ENCODE peak calls at places on chromosomes 13 and 19, in nine cellular contexts. Y is brain microvascular endothelial cell, W is upper lobe of right lung, O is lower lobe of right lung, T is GM06990, B is kidney epithelial cell, J is endodermal cell, S is tibial artery, H is cardiac fibroblast. F is an unnamed sample.

GRCh38 chr19:12867120-12868099 is 13.8 kb downstream of the DNASE2 start:
- DNase-seq in S (no peak), J (peak), W (peak), Y (peak), O (peak), T (peak), B (no peak), H (peak), F (peak)

GRCh38 chr19:46271488-46272197 is 25.2 kb upstream of the HIF3A start:
- DNase-seq in S (no peak), W (no peak), T (no peak), B (peak), Y (peak), H (peak), J (no peak), O (no peak), F (no peak)

GRCh38 chr19:20482721-20483120 is 82.9 kb downstream of the ZNF737 start:
- DNase-seq in S (no peak), J (peak), Y (no peak), B (no peak), H (no peak), T (no peak), W (no peak), O (peak), F (no peak)

GRCh38 chr19:7516281-7516862 is 469 bp downstream of the ZNF358 start:
- DNase-seq in T (no peak), O (no peak), S (peak), W (no peak), H (no peak), Y (no peak), B (no peak), J (no peak), F (no peak)

GRCh38 chr13:111202149-111202548 is 87.0 kb downstream of the ARHGEF7 start:
- DNase-seq in T (no peak), W (no peak), O (no peak), S (no peak), B (no peak), J (peak), H (no peak), Y (no peak), F (no peak)

GRCh38 chr19:42421101-42421500 is 6.1 kb downstream of the LIPE start:
- DNase-seq in Y (no peak), H (no peak), B (no peak), J (no peak), S (no peak), T (no peak), O (no peak), W (no peak), F (no peak)

GRCh38 chr13:84607614-84608013 is 725.3 kb upstream of the SLITRK1 start:
- DNase-seq in W (no peak), T (no peak), S (no peak), Y (peak), B (peak), H (peak), J (no peak), O (no peak), F (no peak)

GRCh38 chr13:23986619-23987018 is 89.3 kb upstream of the C1QTNF9B start:
- DNase-seq in T (no peak), H (peak), S (no peak), W (no peak), Y (peak), O (no peak), J (no peak), B (no peak), F (no peak)

GRCh38 chr19:55157064-55157908 is at the start of gene TNNI3:
- DNase-seq in T (no peak), O (no peak), W (no peak), H (no peak), B (no peak), S (no peak), J (no peak), Y (no peak), F (no peak)

GRCh38 chr19:45456500-45456815 is 11.3 kb upstream of the FOSB start:
- DNase-seq in Y (no peak), H (no peak), B (no peak), T (no peak), O (no peak), W (no peak), J (no peak), S (no peak), F (no peak)

GRCh38 chr13:81987159-81987558 is 1646.2 kb upstream of the SPRY2 start:
- DNase-seq in B (no peak), J (no peak), T (no peak), S (no peak), Y (no peak), H (no peak), W (no peak), O (no peak), F (no peak)

GRCh38 chr13:48066310-48066989 is 28.5 kb downstream of the MED4 start:
- DNase-seq in S (no peak), H (peak), Y (no peak), W (no peak), B (no peak), T (peak), J (no peak), O (no peak), F (no peak)

DNA sequence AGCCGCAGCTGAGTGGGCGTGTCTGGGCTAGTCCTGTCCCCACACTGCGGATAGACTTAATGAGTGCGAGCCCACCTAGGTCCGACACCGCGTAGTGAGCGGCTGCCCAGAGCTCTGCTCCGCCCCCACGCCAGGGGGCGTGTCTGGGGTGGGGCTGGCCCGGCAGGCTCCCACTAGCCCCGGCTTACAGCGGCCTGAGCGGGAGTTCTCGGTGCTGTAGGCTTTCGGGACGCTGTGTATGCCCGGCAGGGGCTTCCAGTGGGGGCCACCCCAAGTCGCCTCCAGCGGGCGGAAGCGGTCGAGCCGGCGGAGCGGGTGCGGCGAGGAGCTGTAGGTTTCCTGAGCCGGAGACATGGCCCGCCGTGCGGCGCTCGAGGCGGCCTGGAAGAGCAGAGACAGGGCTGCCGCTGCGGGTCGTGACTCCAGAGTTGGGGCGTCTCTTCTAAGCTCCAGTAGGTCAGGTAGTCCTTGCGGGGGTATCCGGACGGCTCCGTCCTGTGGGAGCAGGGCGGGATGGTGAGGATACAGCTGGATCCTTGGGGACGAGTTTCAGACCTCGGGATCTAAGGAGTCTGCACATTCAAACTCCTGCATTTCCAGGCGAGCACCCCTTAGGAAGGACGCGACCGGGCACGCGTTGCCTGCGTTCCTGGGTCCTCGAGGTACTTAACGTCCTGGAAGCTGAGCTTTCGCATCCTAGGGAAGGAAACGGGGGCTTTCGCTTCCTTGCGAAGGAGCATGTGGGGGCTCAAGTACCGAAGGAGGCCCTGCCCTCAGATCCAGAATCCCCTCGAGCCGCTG is 1.2 kb downstream of the CGB7 start:
- DNase-seq in Y (peak), W (peak), O (peak), B (peak), H (peak), S (peak), T (peak), J (peak), F (peak)
- TF ChIP-seq CTCF in Y (peak), W (peak), O (peak), B (peak), H (peak), S (peak), T (peak), J (peak), F (no peak)

GRCh38 chr13:98837896-98838295 is 85.4 kb upstream of the SLC15A1 start:
- DNase-seq in S (no peak), T (no peak), O (no peak), H (no peak), W (no peak), J (no peak), B (no peak), Y (no peak), F (no peak)

GRCh38 chr13:98842858-98843481 is 90.5 kb upstream of the SLC15A1 start:
- DNase-seq in T (peak), J (peak), W (peak), H (peak), O (peak), S (peak), B (peak), Y (peak), F (peak)

GRCh38 chr13:98838776-98839175 is 86.3 kb upstream of the SLC15A1 start:
- DNase-seq in Y (no peak), O (no peak), H (no peak), J (no peak), T (no peak), W (no peak), S (no peak), B (no peak), F (no peak)

GRCh38 chr13:98842074-98842473 is 89.6 kb upstream of the SLC15A1 start:
- DNase-seq in H (no peak), J (no peak), O (no peak), W (no peak), B (no peak), T (no peak), S (no peak), Y (no peak), F (no peak)

DNA sequence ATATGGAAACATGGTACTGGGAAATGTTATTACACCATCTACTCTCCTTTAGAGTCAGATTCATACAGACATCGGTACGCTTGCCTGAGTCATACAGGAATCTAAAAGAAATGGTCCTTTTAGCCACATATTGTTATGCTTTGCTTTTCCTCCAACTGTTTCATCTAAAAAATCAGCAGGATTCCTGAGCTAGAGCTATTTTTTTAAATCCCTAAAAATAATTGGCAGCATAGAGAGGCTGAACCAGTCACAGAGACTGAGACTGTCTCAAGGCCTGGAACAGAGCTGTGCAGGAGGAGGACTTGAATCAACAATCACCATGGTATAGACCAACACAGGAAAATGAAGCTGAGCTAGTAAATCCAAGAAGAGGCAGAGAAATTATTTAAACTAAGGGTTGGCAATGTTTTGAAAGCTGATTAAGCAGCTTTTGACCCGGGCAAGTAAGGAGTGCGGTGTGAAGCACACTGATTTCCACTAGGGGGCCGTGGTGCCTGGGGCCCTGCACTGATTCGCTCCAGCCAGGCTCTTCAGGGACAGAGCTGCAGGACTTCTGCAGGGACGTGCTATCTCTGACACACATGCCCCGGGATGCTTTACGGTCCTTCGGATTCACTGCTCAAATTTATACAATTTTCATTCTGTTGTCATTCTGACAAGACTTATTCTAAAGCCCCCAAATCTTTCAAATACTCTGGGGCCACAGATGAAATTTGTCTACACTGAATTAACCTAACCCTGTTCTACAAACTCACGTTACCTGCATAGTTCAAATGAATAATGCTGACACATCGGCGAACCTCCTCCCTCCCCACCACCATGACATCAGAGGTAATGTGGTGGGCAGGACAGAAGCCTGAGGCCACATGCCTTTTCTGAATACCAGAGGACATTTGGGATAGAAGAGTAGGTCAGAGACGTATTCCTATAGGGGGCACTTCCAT is 87.6 kb upstream of the SLC15A1 start:
- DNase-seq in T (peak), Y (peak), H (peak), O (peak), J (peak), B (no peak), S (no peak), W (peak), F (peak)
- TF ChIP-seq CTCF in T (peak), Y (peak), H (peak), O (peak), J (peak), B (peak), S (peak), W (peak), F (peak)

GRCh38 chr13:78317030-78317429 is 286.3 kb downstream of the POU4F1 start:
- DNase-seq in J (no peak), W (no peak), B (no peak), S (no peak), Y (no peak), T (no peak), H (peak), O (no peak), F (no peak)
- TF ChIP-seq CTCF in J (peak), W (peak), B (no peak), S (no peak), Y (no peak), T (peak), H (peak), O (peak), F (no peak)

GRCh38 chr19:57947088-57947418 is 453 bp downstream of the ZNF256 start:
- DNase-seq in H (no peak), W (no peak), S (no peak), Y (no peak), O (no peak), B (no peak), J (no peak), T (no peak), F (no peak)

GRCh38 chr19:57946316-57946715 is 1.2 kb downstream of the ZNF256 start:
- DNase-seq in W (no peak), Y (no peak), S (no peak), T (no peak), O (no peak), J (no peak), B (no peak), H (no peak), F (no peak)

GRCh38 chr19:57949702-57950101 is 2.2 kb upstream of the ZNF256 start:
- DNase-seq in O (no peak), H (no peak), J (no peak), Y (no peak), S (no peak), T (no peak), W (no peak), B (no peak), F (no peak)

GRCh38 chr19:57949296-57949695 is 1.8 kb upstream of the ZNF256 start:
- DNase-seq in S (no peak), T (no peak), W (no peak), H (no peak), O (no peak), Y (no peak), J (no peak), B (no peak), F (no peak)

GRCh38 chr19:57947419-57948134 is at the start of gene ZNF256:
- DNase-seq in S (peak), O (peak), W (peak), B (peak), H (peak), T (peak), Y (peak), J (peak), F (peak)
- TF ChIP-seq CTCF in S (peak), O (peak), W (peak), B (peak), H (peak), T (peak), Y (peak), J (peak), F (no peak)

GRCh38 chr19:17775245-17775927 is 19.6 kb upstream of the B3GNT3 start:
- DNase-seq in T (no peak), J (peak), W (no peak), H (peak), O (no peak), B (no peak), Y (peak), S (no peak), F (no peak)
- TF ChIP-seq CTCF in T (peak), J (peak), W (peak), H (peak), O (peak), B (peak), Y (peak), S (peak), F (no peak)

GRCh38 chr13:63048648-63049047 is 1633.0 kb upstream of the PCDH20 start:
- DNase-seq in T (no peak), B (no peak), J (no peak), O (no peak), Y (no peak), H (no peak), S (no peak), W (no peak), F (no peak)
- TF ChIP-seq CTCF in T (no peak), B (peak), J (peak), O (no peak), Y (peak), H (no peak), S (no peak), W (no peak), F (no peak)

GRCh38 chr19:51654783-51655182 is 8.2 kb upstream of the SIGLEC14 start:
- DNase-seq in H (no peak), Y (no peak), S (no peak), O (no peak), B (no peak), T (no peak), J (no peak), W (no peak), F (no peak)
- TF ChIP-seq CTCF in H (no peak), Y (peak), S (no peak), O (no peak), B (no peak), T (no peak), J (no peak), W (no peak), F (no peak)